ENCODE peak calls at places on chromosomes 16 and 17, in five cellular contexts. R is HCT116, U is SK-N-SH, B is GM12878, N is HepG2. F is an unnamed sample.

GRCh38 chr17:77011173-77012011 is 129.4 kb upstream of the SEC14L1 start:
- DNase-seq in U (peak), N (peak), R (peak), B (no peak), F (no peak)

GRCh38 chr17:71941920-71942319 is 178.9 kb upstream of the SOX9 start:
- DNase-seq in U (no peak), R (no peak), B (no peak), N (no peak), F (no peak)

GRCh38 chr17:30997842-30998241 is 27.0 kb downstream of the RNF135 start:
- DNase-seq in U (no peak), R (no peak), N (no peak), B (no peak), F (no peak)

GRCh38 chr16:56882077-56882476 is 17.1 kb downstream of the SLC12A3 start:
- DNase-seq in R (no peak), B (no peak), U (no peak), N (no peak), F (no peak)

GRCh38 chr16:57485091-57485915 is 990 bp downstream of the DOK4 start:
- DNase-seq in U (no peak), R (no peak), B (no peak), N (no peak), F (no peak)

GRCh38 chr17:52895272-52895671 is 736.8 kb upstream of the CA10 start:
- DNase-seq in U (no peak), R (no peak), B (no peak), N (no peak), F (no peak)

GRCh38 chr16:67283826-67284555 is 4.7 kb downstream of the PLEKHG4 start:
- DNase-seq in U (no peak), R (no peak), B (no peak), N (no peak), F (no peak)

GRCh38 chr17:81395600-81396277 is 482 bp downstream of the BAHCC1 start:
- DNase-seq in U (no peak), R (no peak), N (no peak), B (no peak), F (no peak)

GRCh38 chr16:88591577-88592021 is 21.4 kb downstream of the ZC3H18 start:
- DNase-seq in N (no peak), R (no peak), U (no peak), B (peak), F (no peak)

GRCh38 chr17:9107527-9107926 is 86.2 kb downstream of the NTN1 start:
- DNase-seq in U (no peak), N (no peak), R (no peak), B (no peak), F (no peak)

GRCh38 chr16:77059441-77059840 is 131.5 kb upstream of the MON1B start:
- DNase-seq in N (no peak), R (no peak), B (no peak), U (no peak), F (no peak)

GRCh38 chr17:43908111-43908721 is 880 bp upstream of the MPP2 start:
- DNase-seq in R (peak), U (peak), B (no peak), N (no peak), F (peak)

GRCh38 chr17:78992542-78993212 is 13.0 kb upstream of the LGALS3BP start:
- DNase-seq in U (no peak), B (no peak), R (no peak), N (no peak), F (no peak)

GRCh38 chr17:58667934-58668597 is 23.8 kb downstream of the TEX14 start:
- DNase-seq in U (no peak), N (no peak), R (no peak), B (no peak), F (no peak)

GRCh38 chr16:3542153-3542550 is 35.1 kb downstream of the NLRC3 start:
- DNase-seq in B (no peak), U (no peak), R (no peak), N (no peak), F (no peak)

GRCh38 chr16:4511441-4512082 is 27.0 kb downstream of the CDIP1 start:
- DNase-seq in R (no peak), U (peak), B (no peak), N (peak), F (peak)

GRCh38 chr17:81667754-81668153 is 1.2 kb downstream of the CCDC137 start:
- DNase-seq in R (no peak), U (peak), N (no peak), B (no peak), F (peak)

GRCh38 chr17:43399839-43400328 is 1.1 kb downstream of the ARL4D start:
- DNase-seq in U (no peak), N (no peak), B (no peak), R (no peak), F (no peak)

GRCh38 chr17:44331249-44331760 is 6.7 kb upstream of the SLC25A39 start:
- DNase-seq in R (peak), B (no peak), N (peak), U (peak), F (peak)

GRCh38 chr16:66911112-66911511 is 7.6 kb downstream of the CDH16 start:
- DNase-seq in R (no peak), B (no peak), N (no peak), U (no peak), F (no peak)

GRCh38 chr16:27245276-27246231 is 23.0 kb downstream of the NSMCE1 start:
- DNase-seq in N (no peak), B (no peak), U (no peak), R (no peak), F (peak)

GRCh38 chr17:54426287-54426886 is 474.3 kb upstream of the TOM1L1 start:
- DNase-seq in N (peak), U (peak), R (no peak), B (no peak), F (no peak)

GRCh38 chr17:78127240-78127887 is 1.2 kb downstream of the TMC6 start:
- DNase-seq in R (no peak), B (no peak), N (peak), U (peak), F (peak)

GRCh38 chr16:3496386-3496785 is 1.1 kb upstream of the C16orf90 start:
- DNase-seq in U (no peak), B (no peak), N (no peak), R (no peak), F (no peak)

GRCh38 chr16:16828913-16829398 is 450.0 kb downstream of the NPIPA7 start:
- DNase-seq in N (no peak), R (no peak), U (no peak), B (no peak), F (peak)

DNA sequence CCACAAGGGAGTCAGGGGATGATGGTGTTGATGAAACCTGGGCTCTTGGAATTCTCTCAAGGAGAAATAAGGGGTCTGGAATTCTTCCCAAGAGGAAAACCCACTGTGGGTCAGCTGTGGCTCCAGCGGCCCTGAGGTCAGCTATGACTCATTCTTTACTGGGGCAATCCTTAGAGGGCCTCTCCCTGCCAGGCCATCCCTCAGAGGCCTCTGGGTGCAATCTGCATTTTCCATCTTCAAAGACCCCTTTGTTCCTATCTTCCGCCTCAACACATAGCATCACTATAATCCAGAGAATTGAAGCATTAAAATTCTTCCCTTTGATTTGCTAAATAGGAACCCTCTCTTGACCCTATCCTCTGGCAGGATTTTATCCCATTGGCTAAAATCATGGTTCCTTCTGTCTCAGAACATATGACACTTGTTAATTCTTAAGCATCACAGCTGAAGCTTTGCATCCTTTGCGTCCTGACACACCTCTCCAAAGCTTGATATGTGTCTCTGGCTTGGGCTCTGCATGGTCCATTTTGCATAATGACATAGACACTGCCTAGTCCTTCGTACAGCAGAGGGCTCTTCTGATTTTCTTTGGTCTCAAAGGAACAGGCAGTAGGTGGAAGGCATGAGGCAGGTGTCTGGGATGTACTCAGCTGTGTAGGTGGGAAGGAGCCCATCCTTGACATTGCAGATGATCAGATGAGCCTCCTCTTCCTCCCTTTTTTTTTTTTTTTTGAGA is 4.4 kb upstream of the KRT37 start:
- DNase-seq in N (peak), R (no peak), B (no peak), U (no peak), F (no peak)
- TF ChIP-seq ZBTB33 in N (no peak), R (no peak), B (no peak), U (no peak), F (no peak)

DNA sequence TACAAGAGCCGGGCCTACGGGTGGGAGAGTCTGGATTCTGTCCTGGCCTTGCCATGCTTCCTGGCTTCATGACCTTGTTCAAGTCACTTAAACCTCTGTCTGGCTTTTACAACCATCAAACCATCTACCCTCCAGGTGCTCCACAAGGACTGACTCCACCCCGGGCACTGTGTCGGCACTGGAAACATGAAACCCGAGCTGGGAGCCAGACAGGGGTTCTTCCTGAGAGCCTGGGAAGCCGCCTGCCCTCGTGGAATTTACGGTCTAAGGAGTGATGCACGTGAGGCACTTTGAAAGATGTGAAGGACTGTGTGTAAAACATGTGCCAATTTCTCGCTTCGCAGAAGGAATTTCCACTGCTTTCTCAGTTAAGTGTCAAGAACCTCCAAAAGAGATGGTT is 11.6 kb downstream of the CDK5R1 start:
- DNase-seq in R (no peak), U (no peak), B (no peak), N (no peak), F (no peak)
- TF ChIP-seq ZBTB33 in R (no peak), U (no peak), B (no peak), N (no peak), F (no peak)

GRCh38 chr16:30567991-30568638 is 3.4 kb downstream of the ZNF688 start:
- DNase-seq in R (no peak), N (peak), B (peak), U (no peak), F (no peak)
- TF ChIP-seq ZBTB33 in R (no peak), N (no peak), B (no peak), U (no peak), F (no peak)

GRCh38 chr16:12900599-12901203 is 697 bp upstream of the SHISA9 start:
- DNase-seq in N (no peak), B (no peak), U (peak), R (no peak), F (no peak)

GRCh38 chr16:12893050-12893750 is 8.2 kb upstream of the SHISA9 start:
- DNase-seq in U (no peak), R (no peak), N (no peak), B (no peak), F (no peak)

GRCh38 chr16:12898556-12898955 is 2.8 kb upstream of the SHISA9 start:
- DNase-seq in R (no peak), U (no peak), N (no peak), B (no peak), F (no peak)

GRCh38 chr16:12899529-12900168 is 1.7 kb upstream of the SHISA9 start:
- DNase-seq in U (no peak), R (no peak), B (no peak), N (no peak), F (no peak)

DNA sequence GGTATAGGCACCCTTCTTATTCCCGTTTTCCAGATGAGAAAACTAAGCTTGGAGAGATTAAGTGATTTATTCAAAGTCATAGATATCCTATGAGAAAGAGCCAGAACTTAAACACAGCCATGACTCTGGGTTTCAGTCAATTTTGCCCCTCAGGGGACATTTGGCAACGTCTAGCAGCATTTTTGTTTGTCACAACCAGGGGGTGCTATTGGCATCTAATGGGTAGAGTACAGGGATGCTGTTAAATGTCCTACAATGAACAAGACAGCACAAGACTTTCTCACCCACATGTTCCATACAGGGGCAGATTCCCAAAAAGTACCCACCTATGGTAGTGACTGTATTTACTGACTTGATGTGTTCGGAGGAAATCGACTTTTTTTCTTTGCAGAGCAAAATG is 4.8 kb upstream of the SHISA9 start:
- DNase-seq in N (peak), R (peak), U (peak), B (no peak), F (peak)
- TF ChIP-seq ZBTB33 in N (no peak), R (no peak), U (no peak), B (no peak), F (no peak)

DNA sequence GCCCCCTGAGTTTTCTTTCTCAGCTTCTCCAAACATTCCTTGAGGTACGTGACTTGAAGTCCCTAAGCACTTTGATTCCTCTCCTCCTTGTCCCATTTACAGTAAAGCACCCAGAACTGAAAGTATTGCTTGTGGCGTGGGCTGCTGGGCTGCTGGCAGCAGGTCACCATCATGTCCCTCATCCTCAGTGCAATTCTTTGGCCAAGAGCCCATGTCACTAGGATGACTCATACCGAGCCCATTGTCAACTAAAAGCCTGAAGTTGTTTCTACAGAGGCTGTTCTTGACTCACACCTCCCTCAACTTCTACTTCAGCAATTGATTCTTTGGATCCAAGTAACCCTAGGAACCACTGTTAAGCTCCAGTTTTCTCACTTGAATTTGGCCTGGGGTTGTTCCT is 54.3 kb downstream of the KPNA2 start:
- DNase-seq in R (peak), B (no peak), U (no peak), N (peak), F (no peak)
- TF ChIP-seq ZBTB33 in R (no peak), B (no peak), U (no peak), N (no peak), F (no peak)